ENCODE peak calls at places on chromosomes 7 and 10, in six cellular contexts. P is fibroblast of the aortic adventitia, U is fibroblast of pulmonary artery, L is neural crest cell, S is stomach, A is osteocyte. N is an unnamed sample.

GRCh38 chr10:19730848-19731247 is 85.4 kb upstream of the PLXDC2 start:
- DNase-seq in P (no peak), L (no peak), U (peak), A (no peak), S (no peak), N (no peak)

GRCh38 chr7:116497708-116498107 is 1.8 kb upstream of the CAV2 start:
- DNase-seq in L (no peak), A (no peak), P (no peak), U (no peak), S (no peak), N (no peak)

GRCh38 chr10:122500726-122501125 is 39.4 kb downstream of the HTRA1 start:
- DNase-seq in S (no peak), P (no peak), L (no peak), U (no peak), A (no peak), N (no peak)

GRCh38 chr7:149126662-149127321 is 668 bp upstream of the ZNF425 start:
- DNase-seq in U (peak), L (peak), S (peak), P (no peak), A (peak), N (peak)

GRCh38 chr10:17273403-17273802 is 45.4 kb downstream of the VIM start:
- DNase-seq in A (no peak), U (peak), S (no peak), P (peak), L (no peak), N (no peak)

GRCh38 chr10:29908977-29909376 is 150.4 kb downstream of the JCAD start:
- DNase-seq in U (peak), L (no peak), S (no peak), P (no peak), A (no peak), N (no peak)

GRCh38 chr7:117777335-117778150 is 95.7 kb downstream of the CTTNBP2 start:
- DNase-seq in S (no peak), U (no peak), A (no peak), P (no peak), L (no peak), N (no peak)

GRCh38 chr10:35765039-35765662 is 123.1 kb upstream of the FZD8 start:
- DNase-seq in U (no peak), S (peak), A (no peak), L (no peak), P (no peak), N (peak)

GRCh38 chr7:144960763-144961162 is 124.9 kb upstream of the TPK1 start:
- DNase-seq in S (no peak), L (no peak), U (no peak), A (no peak), P (no peak), N (no peak)

GRCh38 chr10:77744249-77744648 is 106.6 kb upstream of the KCNMA1 start:
- DNase-seq in L (no peak), S (no peak), A (no peak), P (no peak), U (no peak), N (no peak)

GRCh38 chr7:49264530-49264929 is 340.2 kb downstream of the CDC14C start:
- DNase-seq in P (no peak), L (no peak), U (no peak), S (no peak), A (no peak), N (no peak)

GRCh38 chr7:11228515-11228914 is 254.8 kb downstream of the PHF14 start:
- DNase-seq in A (no peak), L (no peak), P (no peak), S (peak), U (peak), N (no peak)

GRCh38 chr7:133746305-133746704 is 380.8 kb upstream of the LRGUK start:
- DNase-seq in A (no peak), S (no peak), L (no peak), P (no peak), U (no peak), N (no peak)

GRCh38 chr10:36634916-36635315 is 490.5 kb upstream of the ANKRD30A start:
- DNase-seq in P (peak), S (no peak), U (peak), A (no peak), L (no peak), N (no peak)

GRCh38 chr7:106600569-106601373 is 60.2 kb downstream of the CCDC71L start:
- DNase-seq in P (no peak), S (no peak), U (peak), A (no peak), L (no peak), N (no peak)

GRCh38 chr7:111274882-111275281 is 184.0 kb downstream of the LRRN3 start:
- DNase-seq in A (no peak), P (peak), S (no peak), L (no peak), U (peak), N (no peak)

DNA sequence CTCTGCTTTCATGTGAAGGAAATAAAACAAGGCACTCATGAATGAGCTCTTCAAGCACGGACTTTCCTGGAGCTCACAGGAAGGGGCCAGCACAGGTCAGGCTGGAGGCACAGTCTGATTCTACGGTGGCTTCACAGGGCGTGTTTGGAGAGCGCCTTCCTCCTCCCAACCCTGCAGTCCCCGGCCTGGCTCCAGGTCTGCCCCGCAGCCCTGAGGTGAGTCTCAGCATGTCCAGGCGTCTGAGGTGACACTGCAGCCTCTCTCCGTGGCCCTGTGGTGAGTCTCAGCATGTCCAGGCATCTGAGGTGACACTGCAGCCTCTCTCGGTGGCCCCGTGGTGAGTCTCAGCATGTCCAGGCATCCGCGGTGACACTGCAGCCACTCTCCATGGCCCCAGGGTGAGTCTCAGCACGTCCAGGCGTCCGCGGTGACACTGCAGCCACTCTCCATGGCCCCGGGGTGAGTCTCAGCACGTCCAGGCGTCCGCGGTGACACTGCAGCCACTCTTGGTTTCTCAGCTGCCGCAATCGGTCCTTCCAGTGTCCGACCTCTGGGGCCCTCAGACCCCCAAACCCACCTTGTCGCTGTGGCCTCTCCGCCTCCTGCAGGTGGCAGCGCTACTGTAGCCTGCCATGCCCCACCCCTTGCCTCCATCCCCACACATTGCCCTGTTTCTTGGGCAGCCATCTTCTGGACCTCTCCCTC is 381.7 kb downstream of the DNAJB6 start:
- DNase-seq in P (no peak), A (no peak), U (no peak), S (no peak), L (no peak), N (no peak)
- TF ChIP-seq CTCF in P (no peak), A (no peak), U (no peak), S (no peak), L (no peak), N (no peak)

GRCh38 chr7:5631185-5631584 is 150.3 kb downstream of the RNF216 start:
- DNase-seq in L (no peak), A (no peak), U (no peak), P (no peak), S (no peak), N (no peak)

GRCh38 chr7:5631752-5632151 is 149.7 kb downstream of the RNF216 start:
- DNase-seq in P (no peak), S (no peak), U (no peak), L (no peak), A (no peak), N (no peak)

GRCh38 chr7:5630670-5631069 is 150.8 kb downstream of the RNF216 start:
- DNase-seq in L (no peak), S (no peak), A (no peak), U (no peak), P (no peak), N (no peak)

GRCh38 chr7:5627745-5628547 is 153.5 kb downstream of the RNF216 start:
- DNase-seq in U (no peak), P (no peak), S (no peak), A (no peak), L (no peak), N (no peak)

DNA sequence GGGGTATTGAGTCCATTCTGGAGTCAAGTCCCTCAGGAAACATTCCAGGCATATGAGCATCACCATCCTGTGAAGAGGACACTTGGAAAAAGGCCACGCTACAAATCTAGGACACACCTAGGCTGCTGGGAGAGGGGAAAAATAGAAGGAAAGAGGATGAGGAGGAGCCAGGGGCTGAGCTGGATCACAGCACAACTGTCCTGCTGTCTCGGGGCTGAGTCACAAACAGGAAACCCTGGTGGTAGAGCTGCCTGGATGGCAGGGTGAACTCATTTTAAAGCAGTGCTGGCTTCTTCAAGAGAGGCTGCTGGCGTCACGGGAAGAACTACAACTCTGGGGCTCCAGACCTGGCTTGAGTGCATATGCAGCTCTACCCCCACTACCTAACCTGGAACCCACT is 151.5 kb downstream of the RNF216 start:
- DNase-seq in S (no peak), L (no peak), P (peak), A (no peak), U (peak), N (no peak)
- TF ChIP-seq CTCF in S (no peak), L (no peak), P (no peak), A (no peak), U (no peak), N (no peak)

DNA sequence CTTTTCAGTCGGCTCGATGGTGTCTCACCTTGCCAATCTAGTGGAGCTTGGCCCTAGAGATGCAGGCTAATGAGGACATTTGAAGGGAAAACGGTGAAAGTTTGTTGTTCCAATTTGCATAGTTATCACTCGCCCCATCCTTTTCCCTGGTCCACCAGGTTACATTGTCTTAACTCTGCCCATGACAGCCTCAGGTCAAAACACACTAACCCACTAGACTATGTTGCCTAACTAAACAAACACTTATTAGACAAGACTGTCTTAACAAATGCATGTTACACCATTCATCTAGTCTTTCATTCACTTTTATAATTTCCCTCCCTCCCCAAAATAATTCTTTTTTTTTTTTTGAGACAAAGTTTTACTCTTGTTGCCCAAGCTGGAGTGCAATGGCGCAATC is 40.7 kb downstream of the USP6NL start:
- DNase-seq in U (no peak), A (no peak), L (no peak), P (no peak), S (no peak), N (no peak)
- TF ChIP-seq CTCF in U (no peak), A (no peak), L (no peak), P (no peak), S (no peak), N (no peak)

GRCh38 chr7:107643938-107644703 is 16.5 kb upstream of the SLC26A4 start:
- DNase-seq in P (no peak), A (no peak), U (peak), L (no peak), S (no peak), N (no peak)

GRCh38 chr7:107638594-107638993 is 22.0 kb upstream of the SLC26A4 start:
- DNase-seq in S (no peak), P (no peak), L (no peak), U (no peak), A (no peak), N (no peak)

GRCh38 chr7:107644704-107645083 is 15.9 kb upstream of the SLC26A4 start:
- DNase-seq in S (no peak), L (no peak), P (peak), U (peak), A (no peak), N (no peak)

DNA sequence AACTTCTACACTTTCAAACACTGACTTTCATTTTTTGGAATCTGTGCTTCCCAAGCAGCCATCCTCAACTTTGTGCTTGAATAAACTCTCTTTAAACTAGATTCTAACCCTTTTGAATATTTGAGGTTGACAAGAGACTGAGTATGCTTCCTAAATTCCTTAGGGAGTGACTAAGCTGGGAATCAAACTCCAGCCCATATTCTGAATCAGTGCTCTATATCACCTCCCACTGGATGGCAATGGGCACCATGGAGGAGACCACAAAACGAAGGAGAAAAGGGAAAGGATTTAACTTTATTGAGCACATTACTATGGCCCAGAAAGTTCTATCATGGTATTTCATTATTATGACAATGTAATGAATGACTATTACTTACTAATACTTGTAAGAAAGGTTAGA is 17.2 kb upstream of the SLC26A4 start:
- DNase-seq in U (peak), P (peak), L (no peak), A (no peak), S (no peak), N (no peak)
- TF ChIP-seq CTCF in U (peak), P (peak), L (no peak), A (no peak), S (no peak), N (no peak)

GRCh38 chr7:154906201-154906600 is 96.7 kb downstream of the PAXIP1 start:
- DNase-seq in L (no peak), P (no peak), A (no peak), U (no peak), S (no peak), N (no peak)
- TF ChIP-seq CTCF in L (no peak), P (no peak), A (no peak), U (no peak), S (no peak), N (no peak)

GRCh38 chr7:128240696-128241386 is at the start of gene LEP:
- DNase-seq in S (no peak), U (no peak), L (no peak), A (no peak), P (no peak), N (no peak)
- TF ChIP-seq CTCF in S (no peak), U (no peak), L (no peak), A (no peak), P (no peak), N (no peak)

N was measured in nephron progenitor cell.